ENCODE peak calls at places on chromosomes 7 and 10, in seven cellular contexts. D is tibial artery; C is A549; A is CD4-positive, alpha-beta T cell; Y is adrenal gland; N is CD8-positive, alpha-beta T cell; V is mucosa of descending colon. T is an unnamed sample. For H3K9me3, the result is how much of the 10 kb centered on the place peaks cover.

GRCh38 chr10:95229724-95230627 is 35.9 kb downstream of the ACSM6 start:
- DNase-seq in C (peak), N (no peak), Y (peak), D (no peak), A (no peak), V (no peak), T (no peak)

GRCh38 chr10:5369362-5370158 is 4.8 kb downstream of the UCN3 start:
- DNase-seq in C (no peak), Y (no peak), A (no peak), D (no peak), V (no peak), N (no peak), T (no peak)

GRCh38 chr7:134421998-134422397 is 36.9 kb downstream of the AKR1B1 start:
- DNase-seq in V (no peak), C (peak), D (no peak), N (no peak), Y (no peak), A (no peak), T (no peak)

GRCh38 chr7:112180223-112180622 is 26.0 kb downstream of the DOCK4 start:
- DNase-seq in C (no peak), D (no peak), V (no peak), Y (no peak), N (no peak), A (no peak), T (no peak)

GRCh38 chr7:87482115-87482514 is 6.6 kb upstream of the ABCB4 start:
- DNase-seq in V (no peak), Y (no peak), N (no peak), A (no peak), D (no peak), C (no peak), T (no peak)

GRCh38 chr10:4820804-4821401 is 5.1 kb upstream of the AKR1E2 start:
- DNase-seq in N (no peak), V (no peak), Y (no peak), C (no peak), A (no peak), D (peak), T (no peak)

GRCh38 chr7:140084972-140085371 is 22.2 kb upstream of the PARP12 start:
- DNase-seq in N (peak), A (no peak), C (no peak), D (no peak), Y (no peak), V (no peak), T (no peak)

GRCh38 chr7:41994046-41994745 is 242.8 kb downstream of the GLI3 start:
- DNase-seq in D (no peak), A (no peak), V (no peak), Y (no peak), N (no peak), C (no peak), T (no peak)

GRCh38 chr7:122299624-122299934 is 5.0 kb downstream of the FEZF1 start:
- DNase-seq in A (no peak), C (no peak), V (no peak), N (no peak), D (no peak), Y (no peak), T (no peak)

GRCh38 chr10:62652564-62652963 is 152.0 kb upstream of the ADO start:
- DNase-seq in A (no peak), D (no peak), N (no peak), Y (no peak), C (no peak), V (no peak), T (no peak)

GRCh38 chr7:84022686-84023308 is 171.8 kb downstream of the SEMA3A start:
- DNase-seq in N (no peak), A (no peak), D (no peak), Y (no peak), C (peak), V (peak), T (no peak)

GRCh38 chr7:129188892-129189660 is 643 bp downstream of the SMO start:
- DNase-seq in N (no peak), V (no peak), C (peak), D (no peak), A (no peak), Y (no peak), T (no peak)

GRCh38 chr7:155341463-155341983 is 43.8 kb downstream of the INSIG1 start:
- DNase-seq in Y (no peak), D (no peak), C (no peak), N (no peak), A (no peak), V (no peak), T (no peak)

GRCh38 chr7:159112136-159113011 is 32.3 kb downstream of the VIPR2 start:
- DNase-seq in A (peak), N (peak), C (no peak), Y (no peak), D (peak), V (no peak), T (no peak)
- H3K9me3 ChIP-seq in A (under half), N (under half), C (under half), Y (under half), D (under half), V (under half), T (under half)

DNA sequence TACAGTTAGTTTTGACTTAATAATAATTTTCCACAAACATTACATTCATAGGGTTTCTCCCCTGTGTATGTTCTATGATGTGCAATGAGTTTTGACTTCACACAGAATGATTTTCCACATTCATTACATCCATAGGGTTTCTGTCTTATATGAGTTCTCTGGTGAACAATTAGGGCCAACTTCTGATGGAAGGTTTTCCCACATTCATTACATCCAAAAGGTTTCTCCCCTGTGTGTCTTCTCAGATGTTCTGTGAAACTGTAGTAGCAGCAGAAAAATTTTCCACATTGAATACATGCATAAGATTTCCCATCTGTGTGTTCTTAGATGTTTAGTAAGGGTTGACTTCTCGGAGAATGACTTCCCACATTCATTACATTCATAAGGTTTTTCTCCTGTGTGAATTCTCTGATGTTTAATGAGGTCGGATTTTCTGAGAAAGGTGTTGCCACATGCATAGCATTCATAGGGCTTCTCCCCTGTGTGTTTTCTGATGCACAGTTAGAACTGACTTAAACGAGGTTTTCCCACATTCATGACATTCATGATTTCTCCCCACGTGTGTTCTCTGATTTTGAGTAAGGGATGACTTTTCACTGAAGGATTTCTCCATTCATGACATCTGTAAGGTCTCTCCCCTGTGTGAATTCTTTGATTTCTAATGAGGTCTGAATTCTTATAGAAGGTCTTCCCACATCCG is 118.5 kb downstream of the ZNF33B start:
- DNase-seq in V (no peak), A (no peak), N (no peak), C (peak), D (no peak), Y (no peak), T (no peak)
- H3K9me3 ChIP-seq in V (half or more), A (half or more), N (half or more), C (half or more), D (half or more), Y (half or more), T (under half)

DNA sequence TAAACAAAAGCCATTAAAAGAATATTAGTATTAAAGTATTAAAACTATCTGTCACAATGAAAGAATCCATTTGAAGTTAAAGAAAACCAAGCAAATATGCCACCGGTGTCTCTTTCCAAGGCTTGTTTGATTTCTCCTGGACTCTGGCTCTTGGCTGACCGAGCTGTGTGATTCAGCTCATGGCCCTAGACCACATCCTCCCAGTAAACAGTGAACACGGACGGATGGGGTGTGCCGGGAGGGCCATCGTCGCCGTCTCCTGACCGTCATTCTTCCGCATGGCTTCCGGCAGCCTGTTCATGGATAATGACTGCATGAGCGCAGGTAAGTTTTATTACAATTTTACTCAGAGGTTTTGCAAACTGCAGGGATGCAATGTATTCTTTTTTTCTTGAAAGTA is 218.5 kb downstream of the DNAJB6 start:
- DNase-seq in N (no peak), A (peak), D (peak), C (peak), V (no peak), Y (no peak), T (no peak)
- H3K9me3 ChIP-seq in N (under half), A (under half), D (under half), C (under half), V (under half), Y (under half), T (under half)

GRCh38 chr10:48509974-48510692 is 94.7 kb downstream of the ARHGAP22 start:
- DNase-seq in Y (peak), C (peak), N (no peak), V (no peak), A (no peak), D (no peak), T (no peak)
- H3K9me3 ChIP-seq in Y (under half), C (under half), N (under half), V (under half), A (under half), D (under half), T (under half)

GRCh38 chr7:268991-269390 is 21.0 kb upstream of the FOXL3 start:
- DNase-seq in N (no peak), D (no peak), A (no peak), V (peak), Y (peak), C (no peak), T (no peak)
- H3K9me3 ChIP-seq in N (under half), D (under half), A (under half), V (under half), Y (under half), C (under half), T (under half)

GRCh38 chr10:42519079-42519478 is 119.3 kb downstream of the ZNF33B start:
- DNase-seq in C (no peak), D (no peak), Y (no peak), V (no peak), N (no peak), A (no peak), T (no peak)

GRCh38 chr10:42523098-42523497 is 115.3 kb downstream of the ZNF33B start:
- DNase-seq in N (no peak), A (no peak), D (no peak), V (no peak), Y (no peak), C (no peak), T (no peak)
- H3K9me3 ChIP-seq in N (half or more), A (half or more), D (half or more), V (half or more), Y (under half), C (half or more), T (under half)

GRCh38 chr7:55540226-55540858 is 32.0 kb downstream of the VOPP1 start:
- DNase-seq in N (no peak), D (no peak), V (no peak), A (no peak), C (no peak), Y (no peak), T (no peak)

GRCh38 chr7:55539380-55539779 is 32.9 kb downstream of the VOPP1 start:
- DNase-seq in N (no peak), D (no peak), V (no peak), A (no peak), Y (no peak), C (no peak), T (no peak)

GRCh38 chr7:55536619-55537457 is 35.5 kb downstream of the VOPP1 start:
- DNase-seq in D (no peak), V (no peak), A (no peak), C (no peak), Y (no peak), N (no peak), T (no peak)

GRCh38 chr7:55537458-55537825 is 34.9 kb downstream of the VOPP1 start:
- DNase-seq in D (no peak), A (no peak), V (no peak), C (no peak), N (no peak), Y (no peak), T (no peak)

DNA sequence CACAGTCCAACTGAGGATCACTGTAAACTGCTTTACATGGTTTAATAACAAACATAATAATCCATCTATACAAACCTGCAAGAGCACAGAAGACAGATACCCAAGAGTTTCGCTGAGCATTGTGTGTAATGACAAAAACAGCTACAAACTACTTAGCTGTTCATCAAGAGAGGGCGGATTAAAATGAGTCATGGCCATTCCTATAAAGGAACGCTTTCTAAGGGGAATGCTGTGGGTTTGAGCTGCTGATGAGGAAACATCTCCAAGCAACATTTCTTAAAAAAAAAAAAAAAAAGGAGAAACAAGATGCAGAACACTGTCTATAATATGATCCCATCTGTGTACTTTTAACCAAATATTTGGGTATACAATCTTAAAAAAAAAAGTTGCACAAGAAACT is 33.8 kb downstream of the VOPP1 start:
- DNase-seq in D (no peak), N (no peak), A (no peak), C (no peak), Y (no peak), V (no peak), T (no peak)
- H3K9me3 ChIP-seq in D (under half), N (under half), A (under half), C (under half), Y (under half), V (under half), T (under half)